ENCODE peak calls at places on chromosomes 16 and 17, in nine cellular contexts. B, J, S, E, D, F, U, O and K are unnamed samples.

GRCh38 chr17:35577826-35578194 is 561 bp downstream of the PEX12 start:
- DNase-seq in B (no peak), J (peak), S (no peak), E (no peak), D (no peak), F (no peak), U (no peak), O (no peak), K (no peak)

GRCh38 chr16:47477680-47478079 is 16.5 kb downstream of the PHKB start:
- DNase-seq in B (no peak), J (no peak), S (no peak), E (no peak), D (no peak), F (no peak), U (no peak), O (no peak), K (no peak)

GRCh38 chr16:20822451-20823128 is 16.3 kb downstream of the REXO5 start:
- DNase-seq in B (no peak), J (no peak), S (no peak), E (no peak), D (no peak), F (no peak), U (no peak), O (no peak), K (no peak)

GRCh38 chr16:88963583-88963982 is 13.4 kb downstream of the CBFA2T3 start:
- DNase-seq in B (no peak), J (no peak), S (no peak), E (no peak), D (no peak), F (no peak), U (no peak), O (no peak), K (no peak)

GRCh38 chr17:76381633-76382304 is 2.6 kb upstream of the SPHK1 start:
- DNase-seq in B (no peak), J (no peak), S (no peak), E (peak), D (no peak), F (no peak), U (no peak), O (no peak), K (no peak)

GRCh38 chr17:51000835-51001638 is 119.6 kb downstream of the SPAG9 start:
- DNase-seq in B (no peak), J (peak), S (no peak), E (peak), D (peak), F (no peak), U (no peak), O (peak), K (peak)

GRCh38 chr16:87389245-87389644 is 2.9 kb upstream of the MAP1LC3B start:
- DNase-seq in B (no peak), J (no peak), S (no peak), E (no peak), D (no peak), F (no peak), U (no peak), O (no peak), K (no peak)

GRCh38 chr17:2889256-2889655 is 93.0 kb downstream of the RAP1GAP2 start:
- DNase-seq in B (no peak), J (no peak), S (no peak), E (no peak), D (no peak), F (no peak), U (no peak), O (no peak), K (no peak)

GRCh38 chr16:57485916-57486857 is at the start of gene DOK4:
- DNase-seq in B (peak), J (peak), S (peak), E (peak), D (peak), F (peak), U (peak), O (no peak), K (peak)

GRCh38 chr16:86597880-86598606 is 19.7 kb downstream of the FOXL1 start:
- DNase-seq in B (no peak), J (no peak), S (no peak), E (no peak), D (no peak), F (no peak), U (no peak), O (no peak), K (no peak)

GRCh38 chr17:37735165-37735564 is 9.7 kb downstream of the HNF1B start:
- DNase-seq in B (no peak), J (no peak), S (no peak), E (no peak), D (no peak), F (no peak), U (no peak), O (no peak), K (no peak)

GRCh38 chr16:24054649-24055560 is 201.2 kb upstream of the CACNG3 start:
- DNase-seq in B (no peak), J (no peak), S (no peak), E (no peak), D (no peak), F (no peak), U (no peak), O (no peak), K (no peak)

GRCh38 chr16:11994187-11995119 is 17.9 kb downstream of the SNX29 start:
- DNase-seq in B (no peak), J (no peak), S (no peak), E (peak), D (no peak), F (no peak), U (no peak), O (no peak), K (no peak)

GRCh38 chr16:2775317-2775716 is 1.8 kb downstream of the ELOB start:
- DNase-seq in B (no peak), J (no peak), S (no peak), E (no peak), D (no peak), F (no peak), U (no peak), O (no peak), K (no peak)

GRCh38 chr16:87560428-87561199 is 41.7 kb upstream of the JPH3 start:
- DNase-seq in B (peak), J (no peak), S (peak), E (peak), D (no peak), F (peak), U (peak), O (no peak), K (peak)

GRCh38 chr17:79988163-79988971 is 47.3 kb downstream of the TBC1D16 start:
- DNase-seq in B (no peak), J (no peak), S (peak), E (no peak), D (no peak), F (no peak), U (peak), O (no peak), K (no peak)

GRCh38 chr17:48103379-48103715 is 2.1 kb upstream of the CBX1 start:
- DNase-seq in B (no peak), J (no peak), S (no peak), E (no peak), D (no peak), F (no peak), U (no peak), O (no peak), K (no peak)

GRCh38 chr16:64841482-64841881 is 280.4 kb downstream of the CDH11 start:
- DNase-seq in B (no peak), J (no peak), S (no peak), E (no peak), D (no peak), F (no peak), U (no peak), O (no peak), K (no peak)

GRCh38 chr17:46764335-46764708 is 54.2 kb downstream of the WNT3 start:
- DNase-seq in B (no peak), J (no peak), S (peak), E (no peak), D (no peak), F (no peak), U (no peak), O (no peak), K (no peak)

GRCh38 chr17:45364531-45365390 is 47.9 kb upstream of the MAP3K14 start:
- DNase-seq in B (no peak), J (no peak), S (no peak), E (no peak), D (no peak), F (no peak), U (no peak), O (no peak), K (peak)

GRCh38 chr16:53717577-53717976 is 13.6 kb downstream of the FTO start:
- DNase-seq in B (no peak), J (no peak), S (no peak), E (no peak), D (no peak), F (no peak), U (no peak), O (no peak), K (no peak)

GRCh38 chr16:56812884-56813283 is 52.1 kb upstream of the SLC12A3 start:
- DNase-seq in B (no peak), J (no peak), S (no peak), E (no peak), D (no peak), F (no peak), U (no peak), O (no peak), K (no peak)

GRCh38 chr16:30155188-30155587 is 28.2 kb upstream of the CORO1A start:
- DNase-seq in B (no peak), J (no peak), S (no peak), E (no peak), D (no peak), F (no peak), U (no peak), O (no peak), K (no peak)

GRCh38 chr16:27526169-27526568 is 23.5 kb downstream of the GTF3C1 start:
- DNase-seq in B (no peak), J (no peak), S (peak), E (peak), D (no peak), F (no peak), U (no peak), O (peak), K (no peak)

GRCh38 chr16:50121721-50122445 is 31.2 kb upstream of the TENT4B start:
- DNase-seq in B (no peak), J (peak), S (no peak), E (no peak), D (peak), F (no peak), U (no peak), O (no peak), K (no peak)

GRCh38 chr17:17841620-17842025 is 4.8 kb upstream of the SREBF1 start:
- DNase-seq in B (no peak), J (no peak), S (peak), E (peak), D (no peak), F (no peak), U (no peak), O (no peak), K (no peak)

GRCh38 chr16:2015117-2015946 is 4.3 kb upstream of the NPW start:
- DNase-seq in B (no peak), J (no peak), S (peak), E (no peak), D (no peak), F (no peak), U (no peak), O (no peak), K (no peak)

GRCh38 chr17:36856921-36857381 is 80.3 kb upstream of the LHX1 start:
- DNase-seq in B (no peak), J (no peak), S (no peak), E (no peak), D (no peak), F (no peak), U (no peak), O (peak), K (no peak)

GRCh38 chr16:85389679-85390470 is 223.2 kb upstream of the GSE1 start:
- DNase-seq in B (no peak), J (peak), S (no peak), E (no peak), D (no peak), F (no peak), U (peak), O (no peak), K (no peak)